ENCODE peak calls at places on chromosomes 12 and 14, in four cellular contexts. R, F, A and X are unnamed samples.
A peak's percentile ranks its signal among the peaks of the same experiment; 100 is the strongest.

GRCh38 chr12:52337054-52337453 is 15.9 kb upstream of the KRT83 start:
- DNase-seq in R (no peak), F (no peak), A (no peak), X (no peak)

GRCh38 chr12:107025691-107026090 is 38.7 kb upstream of the MTERF2 start:
- DNase-seq in R (no peak), F (no peak), A (no peak), X (no peak)

GRCh38 chr14:99073401-99073800 is 198.6 kb downstream of the BCL11B start:
- DNase-seq in R (no peak), F (no peak), A (no peak), X (no peak)

GRCh38 chr14:59161571-59162175 is 26.8 kb upstream of the DAAM1 start:
- DNase-seq in R (no peak), F (no peak), A (peak; percentile 94), X (peak; percentile 37)

GRCh38 chr12:124497658-124498057 is 69.8 kb downstream of the NCOR2 start:
- DNase-seq in R (no peak), F (no peak), A (no peak), X (no peak)

GRCh38 chr12:124592050-124592449 is 24.6 kb upstream of the NCOR2 start:
- DNase-seq in R (no peak), F (no peak), A (no peak), X (peak; percentile 78)

GRCh38 chr14:46384611-46385010 is 267.0 kb downstream of the RPL10L start:
- DNase-seq in R (no peak), F (no peak), A (no peak), X (no peak)

GRCh38 chr12:113528606-113529005 is 56.9 kb upstream of the LHX5 start:
- DNase-seq in R (no peak), F (no peak), A (no peak), X (no peak)

GRCh38 chr12:57725851-57726150 is 12.7 kb downstream of the AGAP2 start:
- DNase-seq in R (no peak), F (no peak), A (no peak), X (no peak)

GRCh38 chr14:98932436-98933325 is 339.3 kb downstream of the BCL11B start:
- DNase-seq in R (no peak), F (no peak), A (no peak), X (no peak)

GRCh38 chr14:94173471-94173884 is 644 bp upstream of the PPP4R4 start:
- DNase-seq in R (no peak), F (no peak), A (no peak), X (no peak)

GRCh38 chr14:68607081-68607851 is 185.6 kb downstream of the ZFP36L1 start:
- DNase-seq in R (no peak), F (no peak), A (peak; percentile 68), X (peak; percentile 37)

GRCh38 chr14:36111822-36112583 is 64.5 kb downstream of the PTCSC3 start:
- DNase-seq in R (no peak), F (no peak), A (no peak), X (no peak)

GRCh38 chr14:69692542-69693053 is 74.3 kb upstream of the SRSF5 start:
- DNase-seq in R (no peak), F (no peak), A (no peak), X (peak; percentile 18)

GRCh38 chr14:99537399-99537798 is 56.2 kb downstream of the CCNK start:
- DNase-seq in R (no peak), F (no peak), A (no peak), X (peak; percentile 27)

GRCh38 chr12:2749580-2749979 is 45.2 kb upstream of the FKBP4 start:
- DNase-seq in R (no peak), F (no peak), A (no peak), X (no peak)

GRCh38 chr12:6399884-6400670 is 16.1 kb downstream of the LTBR start:
- DNase-seq in R (no peak), F (no peak), A (no peak), X (no peak)

GRCh38 chr14:36824854-36825253 is 163.2 kb downstream of the PAX9 start:
- DNase-seq in R (no peak), F (no peak), A (no peak), X (no peak)

GRCh38 chr14:99247772-99248171 is 24.2 kb downstream of the BCL11B start:
- DNase-seq in R (no peak), F (no peak), A (no peak), X (no peak)

GRCh38 chr12:553216-554000 is 93.7 kb downstream of the B4GALNT3 start:
- DNase-seq in R (no peak), F (no peak), A (no peak), X (no peak)

GRCh38 chr14:34438438-34438837 is 23.6 kb downstream of the SPTSSA start:
- DNase-seq in R (no peak), F (no peak), A (no peak), X (no peak)

GRCh38 chr14:95068091-95068490 is 89.2 kb downstream of the DICER1 start:
- DNase-seq in R (no peak), F (no peak), A (no peak), X (no peak)

GRCh38 chr12:12975322-12976077 is 23.5 kb upstream of the GPRC5D start:
- DNase-seq in R (no peak), F (peak; percentile 32), A (peak; percentile 41), X (peak; percentile 69)

GRCh38 chr12:65720136-65720535 is 104.1 kb upstream of the HMGA2 start:
- DNase-seq in R (no peak), F (no peak), A (no peak), X (no peak)

GRCh38 chr12:58727526-58727925 is 192.8 kb downstream of the LRIG3 start:
- DNase-seq in R (no peak), F (no peak), A (no peak), X (no peak)

GRCh38 chr14:33432407-33433023 is 493.8 kb downstream of the NPAS3 start:
- DNase-seq in R (no peak), F (no peak), A (peak; percentile 42), X (peak; percentile 43)

GRCh38 chr12:96719671-96720362 is 187.2 kb upstream of the NEDD1 start:
- DNase-seq in R (peak; percentile 54), F (no peak), A (no peak), X (peak; percentile 63)

GRCh38 chr12:16008442-16008841 is 97.3 kb downstream of the DERA start:
- DNase-seq in R (no peak), F (peak; percentile 3), A (no peak), X (no peak)

GRCh38 chr12:106669216-106669615 is 86.4 kb downstream of the RFX4 start:
- DNase-seq in R (no peak), F (no peak), A (no peak), X (no peak)

GRCh38 chr12:103841690-103842584 is 903 bp upstream of the NT5DC3 start:
- DNase-seq in R (no peak), F (peak; percentile 72), A (peak; percentile 40), X (peak; percentile 16)

DNA sequence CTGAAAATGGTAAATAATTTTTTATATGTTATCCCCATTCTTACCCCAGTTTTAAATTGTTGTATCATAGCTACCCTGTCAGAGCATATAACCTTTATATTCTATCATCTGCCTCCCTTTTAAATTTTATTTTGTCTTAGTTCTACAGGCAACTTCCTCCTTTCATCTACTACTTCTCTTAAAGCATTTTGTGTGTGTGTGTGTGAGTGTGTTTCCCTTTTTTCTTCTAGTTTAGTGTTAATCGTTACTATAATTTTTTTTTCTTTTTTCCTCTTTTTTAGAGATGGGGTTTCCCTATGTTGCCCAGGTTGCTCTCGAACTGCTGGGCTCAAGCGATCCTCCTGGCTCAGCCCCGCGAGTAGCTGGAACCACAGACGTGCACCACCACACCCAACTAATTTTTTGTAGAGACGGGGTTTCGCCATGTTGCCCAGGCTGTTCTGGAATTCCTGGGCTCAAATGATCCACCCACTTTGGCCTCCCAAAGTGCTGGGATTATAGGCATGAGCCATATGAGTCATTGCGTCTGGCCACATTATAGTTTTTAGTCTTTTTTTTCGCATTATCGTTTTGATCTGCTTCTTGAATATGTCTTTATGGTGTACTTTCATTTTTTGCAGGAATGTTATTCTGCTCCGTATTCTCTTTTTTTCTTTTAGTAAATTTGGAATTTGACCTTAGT is 33.1 kb upstream of the FBXO34 start:
- DNase-seq in R (no peak), F (no peak), A (no peak), X (no peak)
- H3K27me3 ChIP-seq in R (no peaks in the 10 kb centered on the region), F (no peaks in the 10 kb centered on the region), A (peaks cover 30% of the 10 kb centered on the region), X (peaks cover 38% of the 10 kb centered on the region)

GRCh38 chr12:133220521-133220920 is 15.2 kb downstream of the ANHX start:
- DNase-seq in R (no peak), F (no peak), A (no peak), X (no peak)

GRCh38 chr12:133221241-133221640 is 14.4 kb downstream of the ANHX start:
- DNase-seq in R (no peak), F (no peak), A (no peak), X (no peak)

GRCh38 chr12:133217219-133217618 is 18.5 kb downstream of the ANHX start:
- DNase-seq in R (no peak), F (no peak), A (no peak), X (no peak)

DNA sequence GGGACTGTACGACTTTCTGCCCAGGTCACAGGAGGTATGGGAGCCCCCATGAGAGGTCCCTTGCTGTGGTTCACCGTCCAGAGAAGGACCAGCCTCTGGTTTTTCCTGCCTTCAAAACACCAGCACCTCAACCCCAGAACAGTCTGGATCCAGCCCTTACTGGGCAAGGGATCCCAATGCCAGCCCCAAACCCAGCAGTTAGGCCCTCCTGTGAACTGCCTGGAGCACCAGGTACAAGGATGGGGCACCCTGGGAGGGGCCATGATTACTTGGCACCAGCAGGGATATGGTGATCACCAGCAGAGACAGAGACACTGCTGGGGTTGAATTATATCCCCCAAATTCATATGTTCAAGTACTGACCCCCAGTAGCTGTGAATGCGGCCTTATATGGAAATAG is 20.0 kb downstream of the ANHX start:
- DNase-seq in R (no peak), F (no peak), A (no peak), X (no peak)
- TF ChIP-seq MYC in R (no peak), F (no peak), A (no peak), X (no peak)

GRCh38 chr14:73787760-73788508 is 63.7 kb upstream of the PTGR2 start:
- DNase-seq in R (no peak), F (no peak), A (no peak), X (peak; percentile 56)

GRCh38 chr14:73785834-73786631 is 65.6 kb upstream of the PTGR2 start:
- DNase-seq in R (no peak), F (peak; percentile 49), A (peak; percentile 95), X (peak; percentile 84)

GRCh38 chr14:73786632-73786941 is 65.0 kb upstream of the PTGR2 start:
- DNase-seq in R (no peak), F (no peak), A (no peak), X (peak; percentile 29)

GRCh38 chr14:73785336-73785833 is 66.2 kb upstream of the PTGR2 start:
- DNase-seq in R (no peak), F (no peak), A (peak; percentile 50), X (peak; percentile 75)

GRCh38 chr14:73786942-73787759 is 64.5 kb upstream of the PTGR2 start:
- DNase-seq in R (no peak), F (peak; percentile 46), A (no peak), X (peak; percentile 37)
- H3K27me3 ChIP-seq in R (no peaks in the 10 kb centered on the region), F (no peaks in the 10 kb centered on the region), A (no peaks in the 10 kb centered on the region), X (no peaks in the 10 kb centered on the region)

GRCh38 chr14:90544566-90544965 is 147.7 kb downstream of the CALM1 start:
- DNase-seq in R (no peak), F (no peak), A (no peak), X (no peak)
- TF ChIP-seq MYC in R (no peak), F (no peak), A (no peak), X (no peak)

GRCh38 chr14:100898465-100898864 is 5.1 kb downstream of the RTL1 start:
- DNase-seq in R (no peak), F (no peak), A (no peak), X (no peak)
- H3K27me3 ChIP-seq in R (no peaks in the 10 kb centered on the region), F (peaks cover 3% of the 10 kb centered on the region), A (peaks cover 6% of the 10 kb centered on the region), X (peaks cover 6% of the 10 kb centered on the region)